ENCODE peak calls at places on chromosome 2, in six cellular contexts. I, X, T, S, R and Z are unnamed samples. For H3K27me3, the result is how much of the 10 kb centered on the place peaks cover.

GRCh38 chr2:57373530-57373929 is 673.1 kb upstream of the VRK2 start:
- DNase-seq in I (no peak), R (no peak), S (no peak), X (no peak), T (no peak), Z (no peak)

GRCh38 chr2:9382604-9383235 is 40.6 kb downstream of the ITGB1BP1 start:
- DNase-seq in X (no peak), T (no peak), I (no peak), S (no peak), R (no peak), Z (no peak)

GRCh38 chr2:149160701-149161217 is 122.3 kb downstream of the LYPD6B start:
- DNase-seq in R (no peak), X (no peak), I (no peak), S (no peak), T (no peak), Z (no peak)

GRCh38 chr2:88265352-88265960 is 95.3 kb downstream of the THNSL2 start:
- DNase-seq in S (no peak), T (no peak), R (no peak), X (no peak), I (no peak), Z (no peak)

GRCh38 chr2:138010890-138011289 is 46.6 kb downstream of the HNMT start:
- DNase-seq in R (no peak), I (no peak), X (no peak), S (no peak), T (no peak), Z (no peak)

GRCh38 chr2:54444503-54444902 is 11.6 kb upstream of the SPTBN1 start:
- DNase-seq in X (no peak), R (peak), I (no peak), S (no peak), T (no peak), Z (peak)

GRCh38 chr2:214261683-214262082 is 149.2 kb upstream of the VWC2L start:
- DNase-seq in S (no peak), T (no peak), X (no peak), R (no peak), I (no peak), Z (no peak)

GRCh38 chr2:219290381-219291171 is 11.4 kb downstream of the DNAJB2 start:
- DNase-seq in I (no peak), S (no peak), R (no peak), X (no peak), T (no peak), Z (no peak)

GRCh38 chr2:85712849-85713612 is 18.9 kb downstream of the GNLY start:
- DNase-seq in R (peak), X (peak), I (no peak), T (no peak), S (peak), Z (peak)

GRCh38 chr2:238240761-238241711 is 1.2 kb upstream of the HES6 start:
- DNase-seq in T (no peak), R (peak), I (no peak), S (peak), X (peak), Z (peak)

GRCh38 chr2:102235491-102235890 is 48.7 kb downstream of the IL1RL2 start:
- DNase-seq in S (no peak), I (no peak), R (no peak), T (no peak), X (no peak), Z (no peak)

GRCh38 chr2:184455616-184456015 is 142.7 kb upstream of the ZNF804A start:
- DNase-seq in R (no peak), T (no peak), X (no peak), S (no peak), I (no peak), Z (no peak)

GRCh38 chr2:24050041-24050655 is 607 bp downstream of the FKBP1B start:
- DNase-seq in R (peak), X (no peak), I (peak), T (no peak), S (peak), Z (peak)

GRCh38 chr2:148978736-148979135 is 59.8 kb upstream of the LYPD6B start:
- DNase-seq in X (no peak), R (no peak), I (no peak), S (no peak), T (no peak), Z (no peak)

GRCh38 chr2:100470898-100471514 is 724 bp downstream of the NMS start:
- DNase-seq in S (no peak), I (no peak), R (peak), X (no peak), T (no peak), Z (no peak)

GRCh38 chr2:38671946-38672345 is 6.0 kb downstream of the GALM start:
- DNase-seq in R (no peak), S (no peak), X (no peak), I (no peak), T (no peak), Z (no peak)

GRCh38 chr2:205682239-205683021 is at the start of gene NRP2:
- DNase-seq in S (peak), X (peak), T (peak), R (peak), I (peak), Z (peak)

GRCh38 chr2:182182436-182182835 is 196.8 kb downstream of the PPP1R1C start:
- DNase-seq in T (no peak), R (no peak), X (no peak), S (no peak), I (no peak), Z (no peak)

GRCh38 chr2:25251032-25251460 is 82.7 kb upstream of the POMC start:
- DNase-seq in I (peak), T (no peak), X (no peak), R (no peak), S (no peak), Z (no peak)

GRCh38 chr2:163011035-163011434 is 172.5 kb upstream of the KCNH7 start:
- DNase-seq in X (no peak), I (no peak), T (no peak), R (no peak), S (no peak), Z (no peak)

GRCh38 chr2:180660207-180660606 is 320.2 kb upstream of the UBE2E3 start:
- DNase-seq in I (no peak), X (no peak), R (no peak), S (no peak), T (no peak), Z (no peak)

GRCh38 chr2:61792355-61792754 is 61.5 kb downstream of the FAM161A start:
- DNase-seq in I (no peak), T (no peak), R (no peak), S (no peak), X (no peak), Z (no peak)

GRCh38 chr2:48504647-48505327 is 25.2 kb upstream of the STON1 start:
- DNase-seq in I (no peak), T (peak), S (no peak), R (no peak), X (no peak), Z (no peak)

GRCh38 chr2:230821261-230821990 is 43.3 kb upstream of the ITM2C start:
- DNase-seq in X (no peak), S (no peak), T (no peak), I (no peak), R (no peak), Z (no peak)

GRCh38 chr2:239178484-239178883 is 222.3 kb downstream of the HDAC4 start:
- DNase-seq in T (no peak), S (peak), R (no peak), X (no peak), I (no peak), Z (peak)

GRCh38 chr2:71461304-71461671 is 7.9 kb downstream of the DYSF start:
- DNase-seq in T (no peak), X (no peak), R (no peak), I (no peak), S (no peak), Z (no peak)

GRCh38 chr2:11669454-11670291 is at the start of gene NTSR2:
- DNase-seq in R (peak), I (peak), S (peak), T (no peak), X (peak), Z (peak)

GRCh38 chr2:106827178-106827577 is 58.8 kb downstream of the ST6GAL2 start:
- DNase-seq in T (no peak), I (no peak), S (no peak), R (no peak), X (no peak), Z (no peak)

GRCh38 chr2:44389895-44390294 is 28.1 kb downstream of the CAMKMT start:
- DNase-seq in I (no peak), S (no peak), R (no peak), X (no peak), T (no peak), Z (no peak)

DNA sequence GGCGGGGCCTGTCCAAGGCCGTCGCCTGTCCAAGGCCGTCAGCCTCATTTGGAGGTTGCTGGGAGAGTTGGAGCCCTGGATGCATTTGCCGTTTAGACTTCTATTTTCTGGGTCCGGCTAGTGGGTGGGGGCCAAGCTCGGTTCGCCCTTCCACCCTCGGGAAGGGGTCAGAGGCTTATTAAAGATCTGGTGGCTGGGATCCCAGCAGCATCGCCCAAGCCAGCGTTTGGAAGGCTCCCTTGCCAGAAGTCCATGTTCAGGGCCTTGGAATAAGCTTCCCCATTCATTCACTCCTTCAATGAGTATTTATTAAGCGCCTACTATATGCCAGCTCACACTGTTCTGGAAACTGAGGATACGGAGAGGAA is 516 bp upstream of the DOCK10 start:
- DNase-seq in I (no peak), X (no peak), R (no peak), S (peak), T (no peak), Z (no peak)
- H3K27me3 ChIP-seq in I (under half), X (under half), R (half or more), S (under half), T (under half), Z (under half)

GRCh38 chr2:175048275-175048674 is 43.1 kb upstream of the CHN1 start:
- DNase-seq in R (no peak), T (no peak), S (no peak), X (no peak), I (no peak), Z (no peak)
- H3K27ac ChIP-seq in R (no peak), T (no peak), S (no peak), X (no peak), I (no peak), Z (no peak)

GRCh38 chr2:161416633-161417427 is 733 bp downstream of the TBR1 start:
- DNase-seq in T (no peak), S (no peak), I (no peak), X (no peak), R (peak), Z (no peak)

GRCh38 chr2:161419338-161419965 is 3.4 kb downstream of the TBR1 start:
- DNase-seq in T (no peak), I (no peak), X (no peak), R (no peak), S (no peak), Z (no peak)

GRCh38 chr2:161417428-161418274 is 1.6 kb downstream of the TBR1 start:
- DNase-seq in T (no peak), X (no peak), I (no peak), S (no peak), R (no peak), Z (no peak)

GRCh38 chr2:161418715-161419337 is 2.7 kb downstream of the TBR1 start:
- DNase-seq in R (peak), S (no peak), T (no peak), X (no peak), I (no peak), Z (no peak)

GRCh38 chr2:161418275-161418714 is 2.2 kb downstream of the TBR1 start:
- DNase-seq in S (no peak), I (no peak), X (no peak), T (no peak), R (no peak), Z (no peak)
- H3K27me3 ChIP-seq in S (under half), I (under half), X (under half), T (half or more), R (half or more), Z (under half)

GRCh38 chr2:152335016-152335850 is at the start of gene FMNL2:
- DNase-seq in T (peak), I (peak), R (peak), X (peak), S (peak), Z (peak)

GRCh38 chr2:152336103-152336853 is 1.3 kb downstream of the FMNL2 start:
- DNase-seq in R (peak), I (no peak), T (no peak), S (peak), X (peak), Z (peak)

GRCh38 chr2:152336854-152337510 is 2.0 kb downstream of the FMNL2 start:
- DNase-seq in R (no peak), X (peak), I (no peak), T (no peak), S (peak), Z (peak)

GRCh38 chr2:152335851-152336102 is 803 bp downstream of the FMNL2 start:
- DNase-seq in I (no peak), S (peak), X (no peak), R (peak), T (no peak), Z (no peak)

GRCh38 chr2:152334701-152335015 is 316 bp upstream of the FMNL2 start:
- DNase-seq in X (no peak), I (no peak), S (no peak), R (no peak), T (no peak), Z (no peak)
- H3K27ac ChIP-seq in X (peak), I (no peak), S (no peak), R (no peak), T (no peak), Z (peak)

DNA sequence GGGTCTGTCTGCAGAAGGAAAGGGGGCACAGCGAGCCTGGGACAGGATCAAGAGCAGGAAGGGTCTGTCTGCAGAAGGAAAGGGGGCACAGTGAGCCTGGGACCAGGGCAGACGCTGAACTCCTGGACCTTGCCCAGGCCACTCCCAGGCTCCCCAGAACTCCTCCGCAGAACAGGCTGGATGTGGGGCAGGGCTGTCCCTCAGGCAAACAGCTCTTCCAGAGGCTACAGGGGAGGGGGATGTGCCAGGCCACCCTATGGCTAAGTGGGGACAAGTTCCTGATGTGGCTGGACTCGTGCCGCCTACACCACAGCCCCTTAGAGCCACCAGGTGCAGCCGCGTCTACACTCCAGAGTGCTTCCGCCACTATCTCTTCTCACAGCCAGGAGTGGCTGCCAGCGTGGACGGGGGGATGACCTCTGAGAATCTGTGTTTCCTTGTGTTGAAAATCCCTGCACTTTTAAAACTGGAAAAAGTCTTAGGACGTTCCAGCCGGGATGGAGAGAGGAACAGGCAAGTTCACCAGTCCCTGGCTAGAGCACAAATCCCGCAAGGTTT is 20.8 kb downstream of the KIF1A start:
- DNase-seq in X (no peak), R (no peak), T (no peak), I (no peak), S (peak), Z (no peak)
- H3K27me3 ChIP-seq in X (under half), R (under half), T (half or more), I (under half), S (under half), Z (under half)

GRCh38 chr2:202769201-202769600 is 102.4 kb downstream of the ICA1L start:
- DNase-seq in T (no peak), R (no peak), I (no peak), X (no peak), S (no peak), Z (no peak)
- H3K27ac ChIP-seq in T (no peak), R (no peak), I (no peak), X (no peak), S (no peak), Z (no peak)

GRCh38 chr2:120439637-120440384 is 93.9 kb downstream of the INHBB start:
- DNase-seq in S (no peak), R (no peak), I (no peak), T (no peak), X (no peak), Z (no peak)

GRCh38 chr2:120438301-120439066 is 92.5 kb downstream of the INHBB start:
- DNase-seq in S (no peak), R (no peak), X (no peak), T (no peak), I (no peak), Z (no peak)

GRCh38 chr2:120440521-120441350 is 94.8 kb downstream of the INHBB start:
- DNase-seq in T (no peak), X (no peak), I (no peak), S (no peak), R (no peak), Z (peak)

GRCh38 chr2:120437604-120438000 is 91.7 kb downstream of the INHBB start:
- DNase-seq in S (no peak), R (no peak), T (no peak), I (no peak), X (no peak), Z (no peak)

GRCh38 chr2:120439067-120439368 is 93.1 kb downstream of the INHBB start:
- DNase-seq in X (no peak), T (no peak), R (no peak), S (no peak), I (no peak), Z (no peak)
- H3K27me3 ChIP-seq in X (under half), T (half or more), R (half or more), S (under half), I (under half), Z (under half)

GRCh38 chr2:96841707-96842495 is 1.9 kb downstream of the ANKRD23 start:
- DNase-seq in X (no peak), T (no peak), I (no peak), R (no peak), S (no peak), Z (no peak)

GRCh38 chr2:96839875-96840850 is 3.7 kb downstream of the ANKRD23 start:
- DNase-seq in T (no peak), I (no peak), X (no peak), R (no peak), S (no peak), Z (no peak)

GRCh38 chr2:96837575-96837974 is 6.2 kb downstream of the ANKRD23 start:
- DNase-seq in X (no peak), T (no peak), S (no peak), R (no peak), I (no peak), Z (no peak)

GRCh38 chr2:96838345-96839287 is 5.2 kb downstream of the ANKRD23 start:
- DNase-seq in R (no peak), T (no peak), S (no peak), I (no peak), X (no peak), Z (no peak)

GRCh38 chr2:96839288-96839874 is 4.4 kb downstream of the ANKRD23 start:
- DNase-seq in I (peak), S (peak), T (no peak), R (peak), X (no peak), Z (peak)
- H3K27ac ChIP-seq in I (peak), S (no peak), T (no peak), R (no peak), X (no peak), Z (no peak)

DNA sequence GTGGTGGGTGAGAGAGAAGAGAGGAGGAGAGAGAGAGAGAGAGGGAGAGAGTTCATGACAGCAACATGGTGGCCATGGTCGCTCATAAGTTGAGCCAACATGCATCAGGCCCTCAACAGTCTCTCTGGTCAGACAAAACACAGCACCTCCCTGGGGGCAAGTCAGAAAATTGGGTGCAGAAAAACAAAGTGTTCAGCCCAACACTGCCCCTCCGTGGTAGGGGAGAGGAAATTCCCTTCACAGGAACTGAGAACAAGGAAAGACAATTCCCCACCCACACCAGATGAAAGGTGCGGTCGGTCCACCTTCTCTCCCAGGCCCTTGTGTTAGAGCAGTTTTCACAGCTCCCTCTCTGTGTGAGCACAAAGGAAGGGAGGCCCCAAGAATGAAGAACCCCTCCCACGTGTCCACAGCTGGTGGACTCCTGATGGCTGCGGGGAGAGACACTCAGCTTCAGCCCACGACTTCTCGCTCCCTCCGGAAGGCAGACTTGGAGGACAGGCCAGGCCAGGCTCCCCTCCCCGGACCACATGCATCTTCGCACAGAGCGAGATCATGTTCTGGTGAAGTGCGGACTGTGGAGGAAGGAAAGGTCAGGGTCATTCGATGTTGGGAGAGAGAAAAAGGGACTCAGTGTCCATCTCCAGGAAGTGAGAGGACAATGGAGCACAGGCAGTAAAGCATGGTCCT is 181.7 kb downstream of the ANAPC1 start:
- DNase-seq in X (no peak), I (peak), S (peak), R (peak), T (no peak), Z (peak)
- H3K27me3 ChIP-seq in X (under half), I (under half), S (under half), R (under half), T (under half), Z (under half)

DNA sequence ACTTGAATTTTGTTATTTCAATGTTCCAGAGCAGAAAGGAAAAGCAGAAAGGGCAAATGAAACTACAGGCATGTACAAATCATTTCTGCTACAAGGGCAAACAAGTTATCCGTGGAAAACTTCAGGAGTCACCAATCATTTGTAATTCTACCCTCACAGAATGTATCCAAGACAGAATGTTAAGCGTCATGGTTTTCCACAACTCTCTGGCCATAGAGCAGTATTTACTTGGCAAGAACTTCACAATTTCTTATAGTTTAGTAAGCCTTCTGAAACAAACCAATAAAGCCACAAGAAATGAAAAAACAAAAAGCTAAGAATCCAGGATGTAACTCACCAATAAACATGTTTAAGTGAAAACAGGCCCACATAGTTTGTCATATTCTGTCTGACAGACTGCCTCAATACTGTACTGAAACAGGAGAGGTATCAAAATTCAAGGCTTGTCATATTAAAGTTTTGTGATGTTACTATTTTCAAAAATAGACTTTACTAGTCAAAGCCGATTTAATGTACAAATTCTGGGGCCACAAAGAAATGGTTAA is 70.2 kb downstream of the LNPK start:
- DNase-seq in I (no peak), S (no peak), T (peak), X (no peak), R (no peak), Z (no peak)
- H3K27ac ChIP-seq in I (no peak), S (no peak), T (no peak), X (no peak), R (no peak), Z (no peak)